ENCODE peak calls at places on chromosome 3, in nine cellular contexts. O is ELR; B is Daoy; C is neural crest cell; F is skeletal muscle cell; T is head of caudate nucleus; K is glutamatergic neuron; X is HS-5; E is stimulated activated CD8-positive, alpha-beta memory T cell treated with anti-CD3 and anti-CD28 coated beads, Interleukin-15, amount 100 ng/mL, for 24 hours. I is an unnamed sample.

GRCh38 chr3:73235768-73236167 is 174.3 kb downstream of the EBLN2 start:
- DNase-seq in E (no peak), C (no peak), O (no peak), B (no peak), T (no peak), X (no peak), K (no peak), F (no peak), I (no peak)

GRCh38 chr3:187889601-187890404 is 144.5 kb upstream of the BCL6 start:
- DNase-seq in E (no peak), K (no peak), O (no peak), F (no peak), T (no peak), X (no peak), C (no peak), B (no peak), I (no peak)

GRCh38 chr3:157786216-157786615 is 283.0 kb upstream of the VEPH1 start:
- DNase-seq in B (peak), X (peak), C (no peak), O (peak), T (no peak), E (no peak), K (no peak), F (peak), I (no peak)

GRCh38 chr3:120419797-120420196 is 31.0 kb downstream of the FSTL1 start:
- DNase-seq in T (no peak), B (no peak), E (no peak), X (no peak), O (peak), F (no peak), K (no peak), C (no peak), I (no peak)

GRCh38 chr3:150739877-150740645 is 22.9 kb downstream of the SIAH2 start:
- DNase-seq in O (no peak), C (no peak), K (no peak), T (no peak), B (no peak), X (no peak), E (no peak), F (no peak), I (no peak)

GRCh38 chr3:149571381-149571780 is 86.4 kb downstream of the WWTR1 start:
- DNase-seq in F (no peak), E (no peak), K (no peak), O (no peak), C (no peak), B (no peak), T (no peak), X (no peak), I (no peak)

GRCh38 chr3:189202583-189202982 is 30.8 kb downstream of the TPRG1 start:
- DNase-seq in E (no peak), K (no peak), C (no peak), T (no peak), X (no peak), O (no peak), F (no peak), B (no peak), I (no peak)

GRCh38 chr3:125280966-125281365 is 68.4 kb upstream of the SLC12A8 start:
- DNase-seq in O (peak), X (peak), E (no peak), C (no peak), T (peak), B (peak), F (peak), K (no peak), I (no peak)

GRCh38 chr3:16741103-16741758 is 136.0 kb upstream of the DAZL start:
- DNase-seq in X (peak), F (peak), E (no peak), T (no peak), B (peak), O (peak), C (no peak), K (no peak), I (no peak)

GRCh38 chr3:98010194-98010882 is 24.8 kb downstream of the GABRR3 start:
- DNase-seq in E (no peak), F (no peak), B (no peak), K (no peak), X (no peak), O (no peak), T (no peak), C (no peak), I (no peak)

GRCh38 chr3:24519368-24520100 is 24.9 kb upstream of the THRB start:
- DNase-seq in B (peak), F (no peak), C (no peak), K (no peak), O (no peak), T (no peak), E (no peak), X (no peak), I (no peak)

GRCh38 chr3:128297401-128298138 is 144.3 kb downstream of the EEFSEC start:
- DNase-seq in X (no peak), O (peak), T (no peak), F (no peak), B (peak), C (no peak), K (no peak), E (no peak), I (peak)

GRCh38 chr3:187150599-187150998 is 11.3 kb upstream of the RPL39L start:
- DNase-seq in X (no peak), C (peak), E (peak), T (no peak), O (peak), F (no peak), K (peak), B (no peak), I (peak)

GRCh38 chr3:73685061-73685460 is 60.3 kb upstream of the PDZRN3 start:
- DNase-seq in F (no peak), O (no peak), T (no peak), E (no peak), B (no peak), K (no peak), X (no peak), C (no peak), I (no peak)

I was measured in CD8-positive, alpha-beta T cell.